ENCODE peak calls at places on chromosome 16, in nine cellular contexts. X, G, L, R, O, Z, P, C and J are unnamed samples.

GRCh38 chr16:85395913-85396878 is 216.9 kb upstream of the GSE1 start:
- DNase-seq in X (no peak), G (peak), L (no peak), R (peak), O (peak), Z (no peak), P (peak), C (no peak), J (peak)

GRCh38 chr16:61194573-61194972 is 841.7 kb downstream of the CDH8 start:
- DNase-seq in X (no peak), G (no peak), L (no peak), R (no peak), O (no peak), Z (no peak), P (no peak), C (no peak), J (no peak)

GRCh38 chr16:17106243-17106791 is 364.4 kb downstream of the XYLT1 start:
- DNase-seq in X (no peak), G (no peak), L (no peak), R (no peak), O (no peak), Z (no peak), P (no peak), C (no peak), J (no peak)

GRCh38 chr16:48057085-48057484 is 98.7 kb downstream of the ABCC12 start:
- DNase-seq in X (no peak), G (no peak), L (no peak), R (no peak), O (no peak), Z (no peak), P (no peak), C (no peak), J (no peak)

GRCh38 chr16:51573191-51573590 is 422.1 kb upstream of the SALL1 start:
- DNase-seq in X (no peak), G (no peak), L (no peak), R (no peak), O (no peak), Z (no peak), P (no peak), C (no peak), J (no peak)

GRCh38 chr16:27670071-27670825 is 120.3 kb downstream of the KATNIP start:
- DNase-seq in X (no peak), G (no peak), L (no peak), R (no peak), O (no peak), Z (no peak), P (no peak), C (no peak), J (no peak)

GRCh38 chr16:66899945-66900688 is 18.6 kb downstream of the CDH16 start:
- DNase-seq in X (no peak), G (peak), L (peak), R (peak), O (peak), Z (no peak), P (peak), C (peak), J (peak)

GRCh38 chr16:71565812-71566700 is 10.8 kb downstream of the TAT start:
- DNase-seq in X (no peak), G (no peak), L (no peak), R (no peak), O (no peak), Z (no peak), P (no peak), C (no peak), J (no peak)

GRCh38 chr16:53090591-53091507 is 36.1 kb downstream of the CHD9 start:
- DNase-seq in X (no peak), G (peak), L (no peak), R (peak), O (peak), Z (peak), P (peak), C (peak), J (peak)

DNA sequence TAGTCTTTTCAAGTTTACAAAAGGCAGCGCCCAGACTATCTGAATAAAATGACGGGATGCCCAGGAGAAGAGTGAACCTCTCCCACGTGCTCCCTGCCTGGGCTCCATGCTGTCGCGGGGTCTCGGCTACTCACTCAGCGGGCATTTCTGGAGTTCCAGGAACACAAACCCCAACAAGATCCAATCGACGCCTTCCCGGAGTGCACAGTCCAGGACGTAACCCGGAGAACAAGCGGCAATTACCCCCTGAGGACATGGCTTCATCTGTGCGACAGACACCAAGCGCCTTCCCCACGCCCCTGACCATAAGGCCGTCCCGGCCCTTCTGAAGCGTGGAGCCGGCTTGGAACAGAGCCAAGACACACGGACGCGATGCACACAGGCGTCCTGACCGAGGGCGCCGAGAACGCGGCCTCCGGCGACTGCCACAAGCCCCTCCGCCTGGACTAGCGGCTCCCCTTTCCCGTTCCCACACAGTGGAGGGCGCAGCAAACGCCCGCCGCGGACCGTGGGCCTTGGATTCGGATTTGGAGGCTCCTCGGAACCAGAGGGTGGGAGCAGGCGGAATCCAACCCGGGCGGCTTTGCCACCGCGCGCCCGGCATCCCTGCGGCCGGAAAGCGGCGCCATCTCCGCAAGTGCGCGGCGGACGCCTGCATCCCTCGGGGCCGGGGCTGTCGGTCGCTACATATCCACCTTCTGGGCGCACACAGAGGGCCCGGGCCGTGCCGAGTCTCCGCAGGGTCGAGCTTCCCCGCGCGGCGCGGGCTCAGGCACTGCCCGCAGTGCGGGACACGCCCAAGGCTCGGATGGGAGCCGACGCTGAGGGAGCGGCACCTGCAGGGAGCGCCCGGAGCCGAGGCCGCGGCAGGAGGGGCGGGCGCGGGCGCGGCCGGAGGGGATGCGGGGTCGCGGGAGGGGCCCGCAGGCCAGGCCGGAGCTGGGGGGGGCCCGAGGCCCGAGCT is 725 bp downstream of the ABCA3 start:
- DNase-seq in X (peak), G (peak), L (peak), R (peak), O (peak), Z (peak), P (peak), C (no peak), J (peak)
- TF ChIP-seq CTCF in X (peak), G (peak), L (no peak), R (no peak), O (no peak), Z (peak), P (no peak), C (no peak), J (no peak)

GRCh38 chr16:20743591-20743990 is 2.0 kb upstream of the THUMPD1 start:
- DNase-seq in X (no peak), G (no peak), L (no peak), R (no peak), O (no peak), Z (no peak), P (no peak), C (no peak), J (no peak)
- TF ChIP-seq CTCF in X (no peak), G (no peak), L (no peak), R (no peak), O (no peak), Z (no peak), P (no peak), C (no peak), J (no peak)

GRCh38 chr16:79757163-79757562 is 156.6 kb upstream of the MAF start:
- DNase-seq in X (no peak), G (no peak), L (no peak), R (no peak), O (no peak), Z (no peak), P (no peak), C (no peak), J (no peak)
- TF ChIP-seq CTCF in X (no peak), G (no peak), L (no peak), R (no peak), O (no peak), Z (no peak), P (no peak), C (no peak), J (no peak)

GRCh38 chr16:23678430-23679273 is at the start of gene PLK1:
- DNase-seq in X (peak), G (peak), L (peak), R (peak), O (peak), Z (peak), P (peak), C (peak), J (peak)
- TF ChIP-seq CTCF in X (no peak), G (peak), L (no peak), R (peak), O (no peak), Z (no peak), P (peak), C (peak), J (peak)